ENCODE peak calls at places on chromosomes 12 and 14, in four cellular contexts. U, D, S and V are unnamed samples.

GRCh38 chr14:65258391-65258790 is 154.1 kb upstream of the FUT8 start:
- DNase-seq in U (peak), S (peak), D (no peak), V (peak)

GRCh38 chr12:78018146-78018910 is 187.6 kb downstream of the NAV3 start:
- DNase-seq in D (no peak), U (peak), S (peak), V (no peak)

GRCh38 chr14:63361790-63362189 is 43.1 kb upstream of the GPHB5 start:
- DNase-seq in D (no peak), U (no peak), S (no peak), V (no peak)

GRCh38 chr12:40647651-40648050 is 44.6 kb upstream of the CNTN1 start:
- DNase-seq in S (no peak), U (no peak), D (no peak), V (no peak)

GRCh38 chr14:89625208-89625987 is 208.4 kb upstream of the FOXN3 start:
- DNase-seq in U (no peak), D (no peak), S (peak), V (no peak)

GRCh38 chr12:111406474-111407370 is 999 bp downstream of the SH2B3 start:
- DNase-seq in U (no peak), S (no peak), D (no peak), V (no peak)

GRCh38 chr14:70394674-70395073 is 22.2 kb downstream of the SYNJ2BP start:
- DNase-seq in S (no peak), U (peak), D (no peak), V (no peak)

GRCh38 chr12:19965196-19966038 is 402.9 kb upstream of the PDE3A start:
- DNase-seq in S (no peak), U (no peak), D (no peak), V (no peak)

GRCh38 chr14:47150267-47150666 is 498.7 kb upstream of the RPL10L start:
- DNase-seq in S (no peak), U (no peak), D (no peak), V (no peak)

GRCh38 chr14:69664865-69665526 is 53.6 kb downstream of the SUSD6 start:
- DNase-seq in U (peak), S (no peak), D (no peak), V (no peak)

GRCh38 chr14:32590157-32590556 is 261.1 kb downstream of the AKAP6 start:
- DNase-seq in S (no peak), D (no peak), U (no peak), V (no peak)

GRCh38 chr12:10940389-10940788 is 1.3 kb upstream of the TAS2R14 start:
- DNase-seq in U (peak), S (peak), D (peak), V (peak)

GRCh38 chr12:98736352-98737326 is 91.5 kb downstream of the APAF1 start:
- DNase-seq in D (no peak), S (no peak), U (peak), V (no peak)

GRCh38 chr12:27572486-27573255 is 48.7 kb downstream of the PPFIBP1 start:
- DNase-seq in D (no peak), S (peak), U (no peak), V (no peak)

GRCh38 chr14:54727929-54728328 is 161.0 kb downstream of the SAMD4A start:
- DNase-seq in D (no peak), U (no peak), S (no peak), V (no peak)

GRCh38 chr12:39990122-39991101 is 115.5 kb downstream of the SLC2A13 start:
- DNase-seq in U (peak), S (peak), D (no peak), V (no peak)

GRCh38 chr14:67622675-67623074 is 3.0 kb downstream of the ARG2 start:
- DNase-seq in S (peak), U (peak), D (peak), V (peak)

GRCh38 chr12:6788972-6789905 is at the start of gene CD4:
- DNase-seq in S (no peak), U (no peak), D (no peak), V (no peak)

GRCh38 chr14:28102814-28103213 is 663.8 kb upstream of the FOXG1 start:
- DNase-seq in D (no peak), S (peak), U (no peak), V (peak)

GRCh38 chr12:27474344-27474743 is 27.8 kb downstream of the SMCO2 start:
- DNase-seq in D (peak), S (peak), U (no peak), V (peak)

GRCh38 chr12:34203866-34204620 is 181.7 kb downstream of the ALG10 start:
- DNase-seq in S (no peak), D (no peak), U (no peak), V (no peak)

GRCh38 chr12:4441355-4442330 is 4.0 kb downstream of the FGF6 start:
- DNase-seq in U (no peak), D (no peak), S (no peak), V (peak)

GRCh38 chr14:64782196-64782595 is 78.0 kb downstream of the PLEKHG3 start:
- DNase-seq in S (no peak), D (no peak), U (no peak), V (no peak)

GRCh38 chr14:65012353-65012752 is 25.7 kb downstream of the FNTB start:
- DNase-seq in D (no peak), S (no peak), U (no peak), V (no peak)

GRCh38 chr12:76183459-76184186 is 99.1 kb upstream of the NAP1L1 start:
- DNase-seq in S (peak), D (peak), U (peak), V (peak)

GRCh38 chr12:105107497-105108371 is at the start of gene WASHC4:
- DNase-seq in S (peak), D (no peak), U (peak), V (peak)

GRCh38 chr12:105107176-105107496 is 395 bp upstream of the WASHC4 start:
- DNase-seq in S (peak), U (no peak), D (no peak), V (no peak)

GRCh38 chr12:105113094-105113493 is 5.6 kb downstream of the WASHC4 start:
- DNase-seq in S (no peak), D (no peak), U (no peak), V (no peak)

GRCh38 chr12:105109465-105110212 is 2.1 kb downstream of the WASHC4 start:
- DNase-seq in S (peak), U (no peak), D (no peak), V (no peak)

GRCh38 chr12:105110851-105111250 is 3.3 kb downstream of the WASHC4 start:
- DNase-seq in D (no peak), S (no peak), U (no peak), V (no peak)
- H3K4me3 ChIP-seq in D (peak), S (peak), U (no peak), V (no peak)

GRCh38 chr14:105482486-105483110 is 4.1 kb upstream of the CRIP1 start:
- DNase-seq in U (no peak), D (no peak), S (no peak), V (no peak)

GRCh38 chr14:105480165-105480564 is 5.5 kb downstream of the CRIP2 start:
- DNase-seq in S (no peak), U (no peak), D (no peak), V (no peak)

GRCh38 chr14:105479438-105480164 is 5.0 kb downstream of the CRIP2 start:
- DNase-seq in U (no peak), D (no peak), S (no peak), V (no peak)

GRCh38 chr14:105481886-105482454 is 4.7 kb upstream of the CRIP1 start:
- DNase-seq in U (peak), D (peak), S (peak), V (peak)

GRCh38 chr14:105480807-105481801 is 5.6 kb upstream of the CRIP1 start:
- DNase-seq in S (peak), U (peak), D (no peak), V (no peak)
- H3K4me3 ChIP-seq in S (peak), U (peak), D (peak), V (peak)

DNA sequence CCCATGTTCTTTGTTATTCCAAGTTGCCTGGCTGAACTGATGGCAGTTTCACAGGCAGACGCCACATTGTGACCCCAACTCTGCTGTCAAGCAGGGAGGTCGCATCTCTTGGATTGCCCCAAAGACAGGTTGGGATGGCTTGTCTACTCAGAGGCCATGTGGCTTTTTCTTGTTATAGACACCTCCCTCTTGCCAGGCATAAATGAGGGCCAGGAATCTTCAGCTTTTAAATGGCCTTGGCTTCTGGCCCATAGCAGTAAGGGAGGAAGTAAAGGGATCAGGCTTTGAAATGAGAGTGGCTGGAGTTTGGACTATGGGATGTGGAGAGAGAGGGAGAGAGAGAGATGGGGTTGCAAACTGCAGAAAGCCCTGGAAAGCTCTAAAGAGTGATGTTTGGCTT is 215.0 kb downstream of the TBX5 start:
- DNase-seq in U (no peak), D (no peak), S (no peak), V (no peak)
- H3K4me3 ChIP-seq in U (no peak), D (no peak), S (no peak), V (no peak)

DNA sequence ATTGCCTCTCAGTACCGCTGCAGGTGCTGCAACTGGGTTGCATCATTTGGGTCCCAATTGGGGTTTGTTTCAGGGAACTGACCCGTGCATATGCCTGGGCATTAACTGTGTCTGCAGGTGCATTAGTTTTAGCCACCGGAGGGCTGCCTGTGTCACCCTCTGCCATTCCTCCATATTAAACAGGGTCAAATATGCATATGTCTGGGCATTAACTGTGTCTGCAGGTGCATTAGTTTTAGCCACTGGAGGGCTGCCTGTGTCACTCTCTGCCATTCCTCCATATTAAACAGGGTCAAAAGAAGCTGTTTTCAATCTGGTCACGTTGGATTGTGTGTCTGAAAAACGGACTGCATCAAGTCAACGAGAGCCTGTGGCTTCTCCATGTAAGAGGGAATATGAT is 1317.0 kb downstream of the TMEM121 start:
- DNase-seq in U (no peak), D (no peak), S (no peak), V (no peak)
- H3K4me3 ChIP-seq in U (peak), D (no peak), S (no peak), V (no peak)

GRCh38 chr14:24172871-24173281 is 996 bp downstream of the REC8 start:
- DNase-seq in D (no peak), U (no peak), S (no peak), V (no peak)
- H3K4me3 ChIP-seq in D (no peak), U (no peak), S (no peak), V (no peak)